ENCODE peak calls at places on chromosomes 5 and 9, in eight cellular contexts. L, K, B, Q, V, P, U and D are unnamed samples.

GRCh38 chr5:154076240-154076922 is 37.6 kb downstream of the MFAP3 start:
- DNase-seq in K (no peak), P (no peak), B (no peak), Q (no peak), V (no peak), U (no peak), L (no peak), D (no peak)

GRCh38 chr5:55633574-55634203 is 78.4 kb downstream of the SLC38A9 start:
- DNase-seq in B (peak), P (no peak), U (peak), Q (no peak), K (no peak), V (no peak), L (no peak), D (no peak)

GRCh38 chr5:121189569-121190305 is 661.9 kb upstream of the FTMT start:
- DNase-seq in B (peak), U (peak), V (peak), K (no peak), P (no peak), L (no peak), Q (no peak), D (no peak)

GRCh38 chr5:72282878-72283277 is 37.2 kb downstream of the MRPS27 start:
- DNase-seq in L (no peak), Q (no peak), K (no peak), V (no peak), U (no peak), P (no peak), B (peak), D (no peak)

GRCh38 chr9:130104413-130105193 is 50.9 kb downstream of the GPR107 start:
- DNase-seq in Q (no peak), V (peak), L (no peak), U (no peak), K (no peak), B (no peak), P (no peak), D (no peak)

GRCh38 chr5:103894882-103895281 is 332.3 kb upstream of the NUDT12 start:
- DNase-seq in Q (no peak), K (no peak), V (peak), P (no peak), L (no peak), B (peak), U (no peak), D (no peak)

GRCh38 chr9:121538221-121538620 is 38.6 kb upstream of the GGTA1 start:
- DNase-seq in U (no peak), V (no peak), K (no peak), Q (no peak), B (no peak), L (no peak), P (no peak), D (no peak)

GRCh38 chr5:67528953-67529352 is 332.4 kb upstream of the CD180 start:
- DNase-seq in V (no peak), B (no peak), U (no peak), K (no peak), Q (no peak), P (no peak), L (no peak), D (no peak)

GRCh38 chr5:13708432-13708831 is 236.1 kb downstream of the DNAH5 start:
- DNase-seq in K (peak), V (no peak), Q (no peak), P (no peak), U (no peak), L (no peak), B (no peak), D (no peak)

GRCh38 chr9:127930298-127931091 is at the start of gene PIP5KL1:
- DNase-seq in P (peak), L (peak), V (peak), Q (no peak), U (peak), B (peak), K (peak), D (no peak)

GRCh38 chr5:35354751-35355150 is 124.5 kb upstream of the PRLR start:
- DNase-seq in L (no peak), B (no peak), U (no peak), V (no peak), K (no peak), P (no peak), Q (no peak), D (no peak)

GRCh38 chr9:131087354-131087893 is 8.9 kb upstream of the AIF1L start:
- DNase-seq in L (no peak), V (no peak), U (no peak), Q (no peak), P (no peak), K (no peak), B (no peak), D (no peak)

GRCh38 chr5:143554918-143555477 is 151.5 kb upstream of the NR3C1 start:
- DNase-seq in P (no peak), U (peak), B (peak), K (peak), V (no peak), L (no peak), Q (no peak), D (no peak)

GRCh38 chr9:31740705-31741104 is 643.7 kb upstream of the ACO1 start:
- DNase-seq in P (no peak), B (peak), V (no peak), Q (no peak), U (no peak), K (no peak), L (no peak), D (no peak)

GRCh38 chr5:175285263-175285662 is 158.7 kb downstream of the DRD1 start:
- DNase-seq in V (no peak), K (no peak), L (no peak), U (no peak), P (no peak), B (no peak), Q (no peak), D (no peak)

GRCh38 chr9:95936579-95937075 is 61.1 kb downstream of the ERCC6L2 start:
- DNase-seq in K (no peak), Q (no peak), U (no peak), B (no peak), P (no peak), L (no peak), V (no peak), D (no peak)

GRCh38 chr5:96228449-96228848 is 204.6 kb downstream of the PCSK1 start:
- DNase-seq in Q (no peak), K (no peak), U (peak), V (no peak), P (no peak), L (no peak), B (no peak), D (no peak)

GRCh38 chr5:16897284-16897704 is 38.8 kb downstream of the MYO10 start:
- DNase-seq in K (no peak), B (no peak), U (peak), L (no peak), V (no peak), P (no peak), Q (no peak), D (no peak)

GRCh38 chr9:942805-943580 is 33.5 kb upstream of the DMRT3 start:
- DNase-seq in K (no peak), Q (no peak), U (no peak), B (no peak), P (no peak), L (no peak), V (no peak), D (no peak)

GRCh38 chr5:122629278-122629677 is 145.6 kb upstream of the SNX2 start:
- DNase-seq in Q (no peak), V (no peak), P (no peak), K (no peak), U (no peak), B (no peak), L (no peak), D (no peak)

GRCh38 chr9:123322771-123323481 is 33.1 kb upstream of the CRB2 start:
- DNase-seq in K (no peak), U (no peak), V (no peak), P (peak), Q (peak), B (no peak), L (no peak), D (no peak)

GRCh38 chr9:122085260-122085659 is 7.8 kb downstream of the TTLL11 start:
- DNase-seq in U (no peak), Q (no peak), K (no peak), L (no peak), P (no peak), V (no peak), B (no peak), D (no peak)

GRCh38 chr5:128632264-128632663 is 94.2 kb upstream of the FBN2 start:
- DNase-seq in B (no peak), U (peak), P (no peak), L (no peak), V (no peak), Q (no peak), K (no peak), D (no peak)

GRCh38 chr5:179146277-179146676 is 86.1 kb downstream of the ZNF354C start:
- DNase-seq in B (no peak), Q (no peak), L (no peak), V (no peak), P (no peak), K (no peak), U (no peak), D (no peak)

GRCh38 chr5:130747556-130747955 is 417.5 kb downstream of the HINT1 start:
- DNase-seq in L (no peak), Q (no peak), U (no peak), P (no peak), B (no peak), V (no peak), K (no peak), D (no peak)

GRCh38 chr5:135660826-135661555 is 82.2 kb upstream of the CXCL14 start:
- DNase-seq in L (no peak), Q (no peak), K (no peak), B (peak), U (no peak), V (no peak), P (no peak), D (no peak)

GRCh38 chr5:36150676-36151433 is 832 bp downstream of the LMBRD2 start:
- DNase-seq in V (peak), Q (no peak), L (no peak), B (peak), U (peak), K (peak), P (peak), D (no peak)

GRCh38 chr5:96718635-96719077 is 56.5 kb downstream of the CAST start:
- DNase-seq in Q (no peak), U (no peak), L (no peak), V (peak), K (no peak), P (no peak), B (no peak), D (no peak)

GRCh38 chr5:68189171-68189570 is 26.4 kb upstream of the PIK3R1 start:
- DNase-seq in L (no peak), K (no peak), V (no peak), P (no peak), U (no peak), B (no peak), Q (no peak), D (no peak)

GRCh38 chr5:112289465-112289864 is 129.6 kb downstream of the EPB41L4A start:
- DNase-seq in P (no peak), K (no peak), Q (no peak), B (no peak), U (no peak), L (no peak), V (no peak), D (no peak)

GRCh38 chr5:157180374-157181264 is at the start of gene ITK:
- DNase-seq in P (peak), Q (no peak), K (no peak), B (no peak), V (no peak), L (no peak), U (no peak), D (no peak)

GRCh38 chr5:87361031-87361443 is 51.7 kb downstream of the CCNH start:
- DNase-seq in L (no peak), K (no peak), V (no peak), Q (no peak), U (no peak), P (no peak), B (peak), D (no peak)

GRCh38 chr9:128153117-128153946 is 4.1 kb downstream of the LCN2 start:
- DNase-seq in L (no peak), Q (no peak), B (no peak), V (no peak), K (no peak), U (no peak), P (no peak), D (no peak)

GRCh38 chr9:89549031-89549644 is 51.2 kb upstream of the SEMA4D start:
- DNase-seq in U (peak), Q (peak), B (peak), P (peak), K (peak), V (peak), L (peak), D (peak)

GRCh38 chr5:20832204-20833080 is 844.4 kb upstream of the CDH18 start:
- DNase-seq in P (no peak), L (no peak), U (no peak), V (no peak), K (no peak), Q (no peak), B (peak), D (no peak)

GRCh38 chr5:167870055-167870454 is 421.4 kb upstream of the WWC1 start:
- DNase-seq in B (no peak), Q (no peak), P (no peak), V (no peak), K (no peak), U (no peak), L (no peak), D (no peak)

GRCh38 chr9:102461441-102461840 is 533.7 kb upstream of the CYLC2 start:
- DNase-seq in Q (no peak), K (no peak), U (peak), V (no peak), B (no peak), P (no peak), L (no peak), D (no peak)

GRCh38 chr5:26482817-26483375 is 555.5 kb downstream of the CDH9 start:
- DNase-seq in V (peak), Q (no peak), L (no peak), K (peak), U (peak), P (no peak), B (peak), D (no peak)

GRCh38 chr9:91948423-91949292 is 1.4 kb downstream of the ROR2 start:
- DNase-seq in Q (no peak), B (peak), V (no peak), P (no peak), L (no peak), U (peak), K (no peak), D (peak)